ENCODE peak calls at places on chromosomes 5 and 9, in nine cellular contexts. H is NT2/D1; M is HTR-8/SVneo; C is left ventricle myocardium superior; X is CD4-positive, alpha-beta T cell; Y is stimulated activated CD4-positive, alpha-beta T cell treated with anti-CD3 and anti-CD28 coated beads, Interleukin-4, amount 100 ng/mL, for 1 hour; I is smooth muscle cell of the brain vasculature; K is HepG2; A is GM20000. N is an unnamed sample.

GRCh38 chr5:138354926-138355378 is 2.5 kb downstream of the KDM3B start:
- DNase-seq in A (peak), K (peak), H (no peak), X (peak), Y (peak), M (peak), I (no peak), C (no peak), N (peak)

GRCh38 chr9:92325991-92326500 is 293 bp downstream of the CENPP start:
- DNase-seq in A (peak), M (no peak), C (no peak), K (no peak), I (no peak), Y (no peak), H (no peak), X (no peak), N (no peak)

GRCh38 chr9:107172160-107172978 is 110.7 kb upstream of the RAD23B start:
- DNase-seq in M (peak), K (peak), X (peak), A (peak), H (peak), Y (peak), I (peak), C (peak), N (peak)

GRCh38 chr5:61339764-61340163 is 7.7 kb downstream of the ZSWIM6 start:
- DNase-seq in M (no peak), I (no peak), H (no peak), C (no peak), A (no peak), Y (no peak), K (no peak), X (no peak), N (no peak)

GRCh38 chr9:131407717-131408195 is 13.9 kb downstream of the PRRC2B start:
- DNase-seq in M (no peak), K (peak), Y (no peak), X (peak), I (no peak), A (no peak), H (peak), C (peak), N (no peak)

GRCh38 chr5:171622010-171622409 is 163.6 kb upstream of the SMIM23 start:
- DNase-seq in H (no peak), M (no peak), I (no peak), Y (no peak), X (no peak), K (no peak), C (peak), A (no peak), N (no peak)

GRCh38 chr5:33482335-33482734 is 41.6 kb downstream of the TARS1 start:
- DNase-seq in K (no peak), I (no peak), M (no peak), A (no peak), H (peak), Y (no peak), X (no peak), C (no peak), N (no peak)

GRCh38 chr9:86783884-86784283 is 163.4 kb downstream of the GAS1 start:
- DNase-seq in A (no peak), M (no peak), X (no peak), I (peak), K (no peak), C (no peak), Y (no peak), H (no peak), N (peak)

GRCh38 chr9:23850242-23851023 is 24.4 kb upstream of the ELAVL2 start:
- DNase-seq in M (no peak), C (no peak), Y (no peak), A (no peak), K (no peak), H (no peak), X (no peak), I (no peak), N (no peak)

GRCh38 chr9:135087489-135087791 is at the start of gene OLFM1:
- DNase-seq in C (peak), M (peak), K (no peak), I (no peak), H (peak), A (peak), Y (no peak), X (no peak), N (peak)

GRCh38 chr5:161934486-161934885 is 86.6 kb downstream of the GABRA1 start:
- DNase-seq in I (no peak), C (no peak), X (no peak), A (no peak), H (no peak), M (no peak), K (no peak), Y (no peak), N (no peak)

GRCh38 chr9:135810806-135811575 is 96.4 kb downstream of the CAMSAP1 start:
- DNase-seq in I (no peak), Y (no peak), H (no peak), K (no peak), M (no peak), C (no peak), A (no peak), X (no peak), N (no peak)

GRCh38 chr5:35058395-35058794 is 10.6 kb upstream of the AGXT2 start:
- DNase-seq in Y (no peak), X (no peak), I (no peak), K (no peak), C (no peak), H (no peak), M (no peak), A (peak), N (no peak)

GRCh38 chr9:105114956-105115728 is 129.3 kb upstream of the SLC44A1 start:
- DNase-seq in A (no peak), X (peak), M (no peak), C (peak), H (no peak), I (no peak), Y (peak), K (no peak), N (peak)

GRCh38 chr9:93620041-93620506 is 43.7 kb downstream of the PHF2 start:
- DNase-seq in I (no peak), C (no peak), M (no peak), A (no peak), X (no peak), K (peak), Y (no peak), H (peak), N (no peak)

N was measured in astrocyte.